ENCODE peak calls at places on chromosomes 2 and 18, in seven cellular contexts. M is NCI-H446, Q is foreskin keratinocyte, T is NCI-H1092 treated with DMSO at 0.1 percent for 48 hours, S is fibroblast of villous mesenchyme, R is DMS153, Y is Calu3. E is an unnamed sample.

GRCh38 chr2:238697193-238698191 is 150.4 kb upstream of the TWIST2 start:
- DNase-seq in R (no peak), Q (no peak), S (no peak), Y (no peak), M (no peak), T (no peak), E (no peak)

GRCh38 chr2:24721470-24721869 is 71.7 kb downstream of the PTRHD1 start:
- DNase-seq in Q (peak), S (peak), Y (no peak), T (peak), R (no peak), M (no peak), E (peak)

GRCh38 chr2:99659874-99660273 is 170.1 kb upstream of the REV1 start:
- DNase-seq in R (no peak), Y (no peak), M (no peak), T (no peak), S (peak), Q (no peak), E (no peak)

GRCh38 chr2:99819766-99820165 is 322.6 kb downstream of the AFF3 start:
- DNase-seq in Y (no peak), T (no peak), Q (no peak), M (no peak), R (peak), S (no peak), E (no peak)

GRCh38 chr2:5937865-5938565 is 245.8 kb downstream of the SOX11 start:
- DNase-seq in T (no peak), S (no peak), Q (no peak), M (no peak), Y (no peak), R (no peak), E (no peak)

GRCh38 chr2:197954328-197954727 is 149.9 kb downstream of the PLCL1 start:
- DNase-seq in T (no peak), S (no peak), Y (no peak), M (no peak), Q (no peak), R (no peak), E (no peak)

GRCh38 chr2:9739508-9739907 is 103.8 kb upstream of the TAF1B start:
- DNase-seq in R (peak), S (no peak), T (no peak), Q (no peak), M (no peak), Y (peak), E (no peak)

GRCh38 chr2:3704647-3705046 is 1.3 kb downstream of the DCDC2C start:
- DNase-seq in S (no peak), M (no peak), T (no peak), Y (no peak), Q (no peak), R (no peak), E (no peak)

GRCh38 chr2:151306621-151307020 is 17.2 kb upstream of the NMI start:
- DNase-seq in S (peak), Q (peak), Y (no peak), R (no peak), T (no peak), M (no peak), E (no peak)

GRCh38 chr2:84849271-84849952 is 31.5 kb downstream of the TRABD2A start:
- DNase-seq in R (no peak), T (no peak), S (no peak), Y (no peak), M (peak), Q (no peak), E (no peak)

GRCh38 chr2:238942941-238943715 is 95.2 kb downstream of the TWIST2 start:
- DNase-seq in Y (no peak), Q (no peak), R (no peak), S (no peak), M (no peak), T (no peak), E (no peak)

GRCh38 chr2:101306410-101306809 is 2.1 kb downstream of the RNF149 start:
- DNase-seq in Q (no peak), R (no peak), S (no peak), M (no peak), Y (no peak), T (no peak), E (no peak)

GRCh38 chr18:79779700-79780190 is 18.0 kb upstream of the KCNG2 start:
- DNase-seq in M (no peak), T (no peak), R (no peak), S (no peak), Y (no peak), Q (no peak), E (no peak)

GRCh38 chr18:74190086-74190485 is 41.8 kb downstream of the TIMM21 start:
- DNase-seq in Y (no peak), T (no peak), R (no peak), Q (no peak), M (no peak), S (peak), E (no peak)

GRCh38 chr2:85326946-85327756 is 638 bp downstream of the TGOLN2 start:
- DNase-seq in M (no peak), Y (peak), R (no peak), Q (no peak), T (no peak), S (peak), E (peak)

E was measured in HuH-7.